ENCODE peak calls at places on chromosomes 4 and X, in ten cellular contexts. One of them, this sample, is unnamed.

GRCh38 chr4:5919571-5919970 is 26.7 kb upstream of the CRMP1 start:
- DNase-seq in kidney epithelial cell: no peak
- DNase-seq in GM12864: no peak
- DNase-seq in NCI-H2081: no peak
- DNase-seq in CD8-positive, alpha-beta memory T cell: no peak
- DNase-seq in A172: no peak
- DNase-seq in iPS DF 19.7: no peak
- DNase-seq in NCI-H1105: no peak
- DNase-seq in activated B cell treated with CpG ODN at 0.5 μM for 24 hours: no peak
- DNase-seq in endothelial cell of umbilical vein: no peak
- DNase-seq in this sample: no peak

GRCh38 chrX:39451061-39451460 is 646.7 kb downstream of the BCOR start:
- DNase-seq in kidney epithelial cell: no peak
- DNase-seq in GM12864: no peak
- DNase-seq in NCI-H2081: no peak
- DNase-seq in CD8-positive, alpha-beta memory T cell: no peak
- DNase-seq in A172: no peak
- DNase-seq in iPS DF 19.7: no peak
- DNase-seq in NCI-H1105: no peak
- DNase-seq in activated B cell treated with CpG ODN at 0.5 μM for 24 hours: no peak
- DNase-seq in endothelial cell of umbilical vein: no peak
- DNase-seq in this sample: no peak

GRCh38 chrX:32644476-32644875 is 566.9 kb downstream of the DMD start:
- DNase-seq in kidney epithelial cell: no peak
- DNase-seq in GM12864: no peak
- DNase-seq in NCI-H2081: no peak
- DNase-seq in CD8-positive, alpha-beta memory T cell: no peak
- DNase-seq in A172: peak; percentile 29
- DNase-seq in iPS DF 19.7: peak; percentile 38
- DNase-seq in NCI-H1105: no peak
- DNase-seq in activated B cell treated with CpG ODN at 0.5 μM for 24 hours: no peak
- DNase-seq in endothelial cell of umbilical vein: no peak
- DNase-seq in this sample: no peak

GRCh38 chr4:25032126-25032525 is 1.4 kb upstream of the LGI2 start:
- DNase-seq in kidney epithelial cell: no peak
- DNase-seq in GM12864: no peak
- DNase-seq in NCI-H2081: no peak
- DNase-seq in CD8-positive, alpha-beta memory T cell: no peak
- DNase-seq in A172: peak; percentile 28
- DNase-seq in iPS DF 19.7: no peak
- DNase-seq in NCI-H1105: no peak
- DNase-seq in activated B cell treated with CpG ODN at 0.5 μM for 24 hours: no peak
- DNase-seq in endothelial cell of umbilical vein: no peak
- DNase-seq in this sample: no peak

GRCh38 chr4:169311643-169312365 is 41.0 kb upstream of the SH3RF1 start:
- DNase-seq in kidney epithelial cell: peak; percentile 18
- DNase-seq in GM12864: no peak
- DNase-seq in NCI-H2081: peak; percentile 3
- DNase-seq in CD8-positive, alpha-beta memory T cell: no peak
- DNase-seq in A172: peak; percentile 60
- DNase-seq in iPS DF 19.7: peak; percentile 52
- DNase-seq in NCI-H1105: no peak
- DNase-seq in activated B cell treated with CpG ODN at 0.5 μM for 24 hours: no peak
- DNase-seq in endothelial cell of umbilical vein: peak; percentile 57
- DNase-seq in this sample: peak; percentile 15

GRCh38 chr4:141675384-141675783 is 39.0 kb downstream of the IL15 start:
- DNase-seq in kidney epithelial cell: no peak
- DNase-seq in GM12864: no peak
- DNase-seq in NCI-H2081: no peak
- DNase-seq in CD8-positive, alpha-beta memory T cell: no peak
- DNase-seq in A172: no peak
- DNase-seq in iPS DF 19.7: no peak
- DNase-seq in NCI-H1105: no peak
- DNase-seq in activated B cell treated with CpG ODN at 0.5 μM for 24 hours: no peak
- DNase-seq in endothelial cell of umbilical vein: no peak
- DNase-seq in this sample: no peak

GRCh38 chr4:183136880-183137279 is 37.8 kb downstream of the WWC2 start:
- DNase-seq in kidney epithelial cell: no peak
- DNase-seq in GM12864: no peak
- DNase-seq in NCI-H2081: no peak
- DNase-seq in CD8-positive, alpha-beta memory T cell: no peak
- DNase-seq in A172: no peak
- DNase-seq in iPS DF 19.7: no peak
- DNase-seq in NCI-H1105: no peak
- DNase-seq in activated B cell treated with CpG ODN at 0.5 μM for 24 hours: no peak
- DNase-seq in endothelial cell of umbilical vein: no peak
- DNase-seq in this sample: no peak

GRCh38 chr4:88953400-88953799 is 103.6 kb downstream of the FAM13A start:
- DNase-seq in kidney epithelial cell: no peak
- DNase-seq in GM12864: no peak
- DNase-seq in NCI-H2081: no peak
- DNase-seq in CD8-positive, alpha-beta memory T cell: no peak
- DNase-seq in A172: no peak
- DNase-seq in iPS DF 19.7: no peak
- DNase-seq in NCI-H1105: no peak
- DNase-seq in activated B cell treated with CpG ODN at 0.5 μM for 24 hours: no peak
- DNase-seq in endothelial cell of umbilical vein: no peak
- DNase-seq in this sample: no peak

GRCh38 chrX:138945219-138945618 is 233.7 kb upstream of the FGF13 start:
- DNase-seq in kidney epithelial cell: no peak
- DNase-seq in GM12864: no peak
- DNase-seq in NCI-H2081: no peak
- DNase-seq in CD8-positive, alpha-beta memory T cell: no peak
- DNase-seq in A172: peak; percentile 49
- DNase-seq in iPS DF 19.7: no peak
- DNase-seq in NCI-H1105: no peak
- DNase-seq in activated B cell treated with CpG ODN at 0.5 μM for 24 hours: no peak
- DNase-seq in endothelial cell of umbilical vein: no peak
- DNase-seq in this sample: no peak